ENCODE peak calls at places on chromosomes 11 and 22, in eight cellular contexts. S is breast epithelium, V is uterus, M is keratinocyte, H is AG04450, U is cardiac muscle cell, J is PC-9, F is Peyer's patch. Y is an unnamed sample.
A peak's percentile ranks its signal among the peaks of the same experiment; 100 is the strongest.

GRCh38 chr11:24386551-24387404 is 110.1 kb upstream of the LUZP2 start:
- DNase-seq in U (peak; percentile 61), J (no peak), M (no peak), H (peak; percentile 24), F (no peak), V (no peak), S (no peak), Y (no peak)

GRCh38 chr22:47370448-47371262 is 608.2 kb downstream of the TBC1D22A start:
- DNase-seq in V (no peak), S (no peak), H (no peak), U (no peak), J (no peak), M (no peak), F (peak; percentile 36), Y (no peak)

GRCh38 chr22:47116426-47117341 is 354.2 kb downstream of the TBC1D22A start:
- DNase-seq in J (no peak), M (no peak), S (no peak), H (no peak), F (no peak), U (no peak), V (no peak), Y (no peak)

GRCh38 chr11:1827095-1827797 is 7.5 kb upstream of the SYT8 start:
- DNase-seq in S (peak; percentile 85), U (peak; percentile 92), V (no peak), J (peak; percentile 76), F (peak; percentile 62), H (no peak), M (peak; percentile 77), Y (no peak)

GRCh38 chr11:66126064-66126463 is 56.0 kb downstream of the PACS1 start:
- DNase-seq in M (no peak), F (no peak), H (no peak), U (no peak), J (no peak), V (no peak), S (no peak), Y (no peak)

GRCh38 chr11:131688056-131688693 is 317.8 kb downstream of the NTM start:
- DNase-seq in U (peak; percentile 71), H (no peak), V (no peak), J (no peak), M (no peak), S (no peak), F (no peak), Y (peak; percentile 44)

GRCh38 chr11:96309001-96309642 is 33.9 kb downstream of the MAML2 start:
- DNase-seq in S (no peak), F (no peak), H (no peak), M (no peak), V (no peak), U (peak; percentile 82), J (peak; percentile 70), Y (no peak)

GRCh38 chr11:57798905-57799559 is 37.4 kb downstream of the CTNND1 start:
- DNase-seq in F (peak; percentile 91), M (peak; percentile 89), U (peak; percentile 66), V (peak; percentile 36), H (no peak), J (peak; percentile 100), S (no peak), Y (no peak)

GRCh38 chr11:87173185-87174039 is 135.7 kb downstream of the TMEM135 start:
- DNase-seq in J (peak; percentile 83), U (peak; percentile 32), M (no peak), V (no peak), F (no peak), H (peak; percentile 23), S (no peak), Y (no peak)

GRCh38 chr11:1333860-1334259 is 24.4 kb upstream of the TOLLIP start:
- DNase-seq in U (no peak), J (no peak), V (no peak), H (no peak), M (no peak), S (no peak), F (peak; percentile 40), Y (no peak)

GRCh38 chr11:15673408-15673811 is 558.7 kb downstream of the INSC start:
- DNase-seq in F (no peak), M (no peak), H (no peak), S (no peak), U (peak; percentile 52), V (no peak), J (no peak), Y (no peak)

GRCh38 chr22:40345801-40346177 is 511 bp upstream of the ADSL start:
- DNase-seq in U (peak; percentile 47), M (no peak), V (no peak), F (peak; percentile 76), H (no peak), S (no peak), J (no peak), Y (no peak)

GRCh38 chr22:23269441-23270211 is 89.3 kb downstream of the BCR start:
- DNase-seq in M (no peak), S (no peak), F (peak; percentile 84), U (no peak), V (no peak), H (no peak), J (no peak), Y (no peak)

GRCh38 chr11:293293-293851 is 4.4 kb downstream of the PGGHG start:
- DNase-seq in M (no peak), J (no peak), V (no peak), U (no peak), F (no peak), S (no peak), H (no peak), Y (no peak)

GRCh38 chr22:42655693-42656092 is 6.5 kb upstream of the CYB5R3 start:
- DNase-seq in F (peak; percentile 91), V (no peak), J (no peak), S (no peak), U (no peak), H (no peak), M (no peak), Y (no peak)

GRCh38 chr11:35367491-35367890 is 51.9 kb downstream of the SLC1A2 start:
- DNase-seq in J (no peak), H (peak; percentile 56), V (peak; percentile 34), M (no peak), S (no peak), U (peak; percentile 77), F (no peak), Y (no peak)

GRCh38 chr11:7668911-7669310 is 4.4 kb downstream of the CYB5R2 start:
- DNase-seq in F (no peak), S (no peak), H (no peak), V (no peak), J (no peak), M (peak; percentile 63), U (no peak), Y (peak; percentile 44)

GRCh38 chr11:7667460-7667859 is 5.8 kb downstream of the CYB5R2 start:
- DNase-seq in U (no peak), J (no peak), S (no peak), M (no peak), H (no peak), V (no peak), F (no peak), Y (peak; percentile 16)

GRCh38 chr11:7670631-7671030 is 2.7 kb downstream of the CYB5R2 start:
- DNase-seq in J (no peak), H (no peak), V (no peak), U (no peak), S (no peak), M (no peak), F (no peak), Y (no peak)

GRCh38 chr11:7666292-7666866 is 6.9 kb downstream of the CYB5R2 start:
- DNase-seq in U (no peak), J (no peak), H (no peak), V (no peak), F (no peak), M (no peak), S (no peak), Y (no peak)

DNA sequence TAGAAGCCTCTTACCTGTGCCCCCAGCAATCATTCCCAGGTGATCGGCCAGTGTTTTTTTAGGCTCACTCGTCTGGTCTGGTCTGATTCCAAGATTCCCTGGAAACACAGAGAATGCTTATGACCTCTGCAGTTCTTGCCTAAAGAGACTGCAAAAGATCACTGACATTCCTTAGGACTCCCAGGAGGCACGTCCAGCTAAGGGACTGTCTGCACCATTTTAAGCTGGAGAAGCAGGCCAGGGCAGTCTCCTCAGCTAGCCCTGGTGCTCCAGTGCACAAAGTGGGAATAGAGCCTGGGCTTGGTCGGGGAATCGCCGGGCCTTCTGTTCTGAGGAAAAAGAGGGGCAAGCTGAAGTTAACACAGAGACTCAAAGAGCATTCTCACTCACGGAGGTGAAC is 4.8 kb downstream of the CYB5R2 start:
- DNase-seq in U (no peak), M (no peak), S (no peak), H (no peak), F (no peak), J (no peak), V (no peak), Y (no peak)
- H3K27ac ChIP-seq in U (no peak overlapping the region), M (peak overlapping the region; percentile 62), S (peak overlapping the region; percentile 65), H (no peak overlapping the region), F (no peak overlapping the region), J (no peak overlapping the region), V (no peak overlapping the region), Y (peak overlapping the region; percentile 97)

DNA sequence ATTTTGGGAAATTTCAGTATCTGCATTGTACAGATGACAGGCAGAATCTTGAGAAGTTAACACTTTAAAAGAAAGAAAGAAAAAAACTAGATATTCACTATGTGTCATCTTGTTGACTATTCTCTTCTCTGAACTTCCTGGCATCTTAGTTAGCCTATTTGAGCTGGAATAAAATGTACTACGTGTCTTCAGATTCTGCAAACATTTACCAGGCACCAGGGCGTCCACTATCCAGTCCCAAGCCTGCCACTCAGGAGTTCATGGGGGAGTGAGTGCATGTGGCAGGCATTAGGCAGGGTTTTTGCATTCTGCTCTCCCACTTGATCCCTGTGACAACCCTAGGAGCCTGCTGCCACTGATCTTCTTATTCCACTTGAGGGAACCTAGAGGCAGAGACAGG is 25.0 kb downstream of the TIMP3 start:
- DNase-seq in H (no peak), U (no peak), M (no peak), S (no peak), F (no peak), J (no peak), V (no peak), Y (no peak)
- H3K27ac ChIP-seq in H (no peak overlapping the region), U (no peak overlapping the region), M (no peak overlapping the region), S (peak overlapping the region; percentile 37), F (no peak overlapping the region), J (no peak overlapping the region), V (peak overlapping the region; percentile 47), Y (no peak overlapping the region)

GRCh38 chr11:73469401-73469800 is 93.2 kb downstream of the RELT start:
- DNase-seq in H (no peak), U (peak; percentile 75), M (no peak), V (peak; percentile 26), J (no peak), F (no peak), S (no peak), Y (no peak)
- H3K27ac ChIP-seq in H (no peak overlapping the region), U (no peak overlapping the region), M (no peak overlapping the region), V (peak overlapping the region; percentile 16), J (no peak overlapping the region), F (no peak overlapping the region), S (peak overlapping the region; percentile 72), Y (no peak overlapping the region)

GRCh38 chr11:111532365-111532709 is 8.2 kb upstream of the LAYN start:
- DNase-seq in M (no peak), S (no peak), V (no peak), J (no peak), H (no peak), F (no peak), U (no peak), Y (no peak)
- H3K27ac ChIP-seq in M (no peak overlapping the region), S (no peak overlapping the region), V (no peak overlapping the region), J (no peak overlapping the region), H (no peak overlapping the region), F (no peak overlapping the region), U (no peak overlapping the region), Y (peak overlapping the region; percentile 71)

GRCh38 chr22:36204641-36205032 is 3.0 kb upstream of the APOL4 start:
- DNase-seq in U (no peak), S (no peak), V (no peak), H (no peak), J (no peak), F (peak; percentile 61), M (no peak), Y (no peak)
- H3K27ac ChIP-seq in U (no peak overlapping the region), S (no peak overlapping the region), V (no peak overlapping the region), H (no peak overlapping the region), J (no peak overlapping the region), F (no peak overlapping the region), M (no peak overlapping the region), Y (no peak overlapping the region)